ENCODE peak calls at places on chromosomes 7 and 10, in five cellular contexts. One of them, this sample, is unnamed.

GRCh38 chr7:44755698-44756627 is 7.3 kb downstream of the ZMIZ2 start:
- DNase-seq in tibial nerve: no peak
- DNase-seq in dorsolateral prefrontal cortex: no peak
- DNase-seq in type B pancreatic cell: no peak
- DNase-seq in psoas muscle: no peak
- DNase-seq in this sample: peak; percentile 22

GRCh38 chr10:110081914-110082313 is 74.1 kb downstream of the ADD3 start:
- DNase-seq in dorsolateral prefrontal cortex: peak; percentile 60
- DNase-seq in psoas muscle: no peak
- DNase-seq in tibial nerve: no peak
- DNase-seq in type B pancreatic cell: no peak
- DNase-seq in this sample: no peak

GRCh38 chr10:5089869-5090268 is 4.3 kb upstream of the AKR1C3 start:
- DNase-seq in type B pancreatic cell: no peak
- DNase-seq in psoas muscle: no peak
- DNase-seq in dorsolateral prefrontal cortex: no peak
- DNase-seq in tibial nerve: no peak
- DNase-seq in this sample: no peak

GRCh38 chr7:50182734-50183133 is 89.7 kb upstream of the ZPBP start:
- DNase-seq in psoas muscle: no peak
- DNase-seq in type B pancreatic cell: no peak
- DNase-seq in dorsolateral prefrontal cortex: no peak
- DNase-seq in tibial nerve: no peak
- DNase-seq in this sample: no peak

GRCh38 chr7:102927303-102927933 is 14.6 kb downstream of the LRRC17 start:
- DNase-seq in tibial nerve: no peak
- DNase-seq in dorsolateral prefrontal cortex: no peak
- DNase-seq in type B pancreatic cell: no peak
- DNase-seq in psoas muscle: no peak
- DNase-seq in this sample: no peak

GRCh38 chr7:155640629-155641028 is 3.8 kb upstream of the RBM33 start:
- DNase-seq in dorsolateral prefrontal cortex: no peak
- DNase-seq in type B pancreatic cell: no peak
- DNase-seq in tibial nerve: no peak
- DNase-seq in psoas muscle: no peak
- DNase-seq in this sample: no peak

GRCh38 chr7:72230281-72230680 is 181.9 kb downstream of the CALN1 start:
- DNase-seq in tibial nerve: no peak
- DNase-seq in dorsolateral prefrontal cortex: no peak
- DNase-seq in psoas muscle: no peak
- DNase-seq in type B pancreatic cell: no peak
- DNase-seq in this sample: no peak

GRCh38 chr7:107777702-107778101 is 25.3 kb downstream of the SLC26A3 start:
- DNase-seq in tibial nerve: no peak
- DNase-seq in dorsolateral prefrontal cortex: no peak
- DNase-seq in psoas muscle: no peak
- DNase-seq in type B pancreatic cell: no peak
- DNase-seq in this sample: no peak

GRCh38 chr10:45003432-45004000 is 2.8 kb downstream of the ZNF22 start:
- DNase-seq in tibial nerve: no peak
- DNase-seq in psoas muscle: no peak
- DNase-seq in type B pancreatic cell: no peak
- DNase-seq in dorsolateral prefrontal cortex: no peak
- DNase-seq in this sample: no peak

GRCh38 chr10:115657161-115657850 is 564.1 kb downstream of the ATRNL1 start:
- DNase-seq in tibial nerve: no peak
- DNase-seq in psoas muscle: no peak
- DNase-seq in type B pancreatic cell: no peak
- DNase-seq in dorsolateral prefrontal cortex: no peak
- DNase-seq in this sample: no peak

DNA sequence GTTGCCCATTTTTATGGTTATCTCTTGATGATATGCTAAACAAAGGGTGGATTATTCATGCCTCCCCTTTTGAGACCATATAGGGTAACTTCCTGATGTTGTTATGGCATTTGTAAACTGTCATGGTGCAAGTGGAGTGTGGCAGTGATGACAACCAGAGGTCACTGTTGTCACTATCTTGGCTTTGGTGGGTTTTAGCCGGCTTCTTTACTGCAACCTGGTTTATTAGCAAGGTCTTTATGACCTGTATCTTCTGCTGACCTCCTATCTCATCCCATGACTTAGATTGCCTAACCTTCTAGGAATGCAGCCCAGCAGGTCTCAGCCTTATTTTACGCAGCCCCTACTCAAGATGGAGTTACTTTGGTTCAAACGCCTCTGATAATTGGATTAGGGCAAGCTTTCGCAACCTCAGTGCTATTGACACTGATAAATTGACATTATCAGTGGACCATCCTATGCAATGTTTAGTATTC is 36.9 kb downstream of the BAG3 start:
- DNase-seq in dorsolateral prefrontal cortex: no peak
- DNase-seq in psoas muscle: no peak
- DNase-seq in tibial nerve: no peak
- DNase-seq in type B pancreatic cell: no peak
- DNase-seq in this sample: peak; percentile 24
- TF ChIP-seq CTCF in dorsolateral prefrontal cortex: no peak
- TF ChIP-seq CTCF in psoas muscle: no peak
- TF ChIP-seq CTCF in tibial nerve: no peak
- TF ChIP-seq CTCF in type B pancreatic cell: no peak
- TF ChIP-seq CTCF in this sample: peak; percentile 53

DNA sequence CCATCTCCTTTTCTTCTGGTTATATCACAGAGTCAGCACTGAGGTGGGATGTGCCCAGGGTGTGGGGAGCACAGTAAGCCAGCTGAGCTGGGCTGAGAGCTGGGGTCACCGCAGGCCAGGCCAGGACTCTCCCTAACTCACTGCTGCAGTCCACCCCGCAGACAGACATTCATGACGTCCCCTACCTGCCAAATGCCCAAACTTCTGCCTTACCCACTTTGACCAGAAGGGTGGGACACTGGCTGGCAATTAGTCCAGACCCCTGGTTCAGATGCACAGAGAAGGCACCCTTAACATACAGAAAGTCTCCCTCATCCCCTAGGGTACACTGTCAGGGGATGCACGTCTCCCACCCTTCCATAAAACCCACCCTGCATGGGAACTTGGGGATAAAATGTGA is 2.1 kb downstream of the DRGX start:
- DNase-seq in type B pancreatic cell: no peak
- DNase-seq in tibial nerve: no peak
- DNase-seq in dorsolateral prefrontal cortex: no peak
- DNase-seq in psoas muscle: no peak
- DNase-seq in this sample: no peak
- TF ChIP-seq CTCF in type B pancreatic cell: peak; percentile 36
- TF ChIP-seq CTCF in tibial nerve: no peak
- TF ChIP-seq CTCF in dorsolateral prefrontal cortex: no peak
- TF ChIP-seq CTCF in psoas muscle: no peak
- TF ChIP-seq CTCF in this sample: no peak

GRCh38 chr10:11532329-11532728 is 79.1 kb downstream of the USP6NL start:
- DNase-seq in dorsolateral prefrontal cortex: no peak
- DNase-seq in psoas muscle: no peak
- DNase-seq in type B pancreatic cell: no peak
- DNase-seq in tibial nerve: no peak
- DNase-seq in this sample: no peak

GRCh38 chr10:11530806-11531205 is 80.6 kb downstream of the USP6NL start:
- DNase-seq in psoas muscle: no peak
- DNase-seq in dorsolateral prefrontal cortex: no peak
- DNase-seq in tibial nerve: no peak
- DNase-seq in type B pancreatic cell: no peak
- DNase-seq in this sample: no peak

GRCh38 chr10:11535376-11535959 is 76.0 kb downstream of the USP6NL start:
- DNase-seq in tibial nerve: no peak
- DNase-seq in type B pancreatic cell: no peak
- DNase-seq in dorsolateral prefrontal cortex: no peak
- DNase-seq in psoas muscle: no peak
- DNase-seq in this sample: no peak

GRCh38 chr10:11536256-11536655 is 75.2 kb downstream of the USP6NL start:
- DNase-seq in dorsolateral prefrontal cortex: no peak
- DNase-seq in type B pancreatic cell: no peak
- DNase-seq in tibial nerve: no peak
- DNase-seq in psoas muscle: no peak
- DNase-seq in this sample: no peak

DNA sequence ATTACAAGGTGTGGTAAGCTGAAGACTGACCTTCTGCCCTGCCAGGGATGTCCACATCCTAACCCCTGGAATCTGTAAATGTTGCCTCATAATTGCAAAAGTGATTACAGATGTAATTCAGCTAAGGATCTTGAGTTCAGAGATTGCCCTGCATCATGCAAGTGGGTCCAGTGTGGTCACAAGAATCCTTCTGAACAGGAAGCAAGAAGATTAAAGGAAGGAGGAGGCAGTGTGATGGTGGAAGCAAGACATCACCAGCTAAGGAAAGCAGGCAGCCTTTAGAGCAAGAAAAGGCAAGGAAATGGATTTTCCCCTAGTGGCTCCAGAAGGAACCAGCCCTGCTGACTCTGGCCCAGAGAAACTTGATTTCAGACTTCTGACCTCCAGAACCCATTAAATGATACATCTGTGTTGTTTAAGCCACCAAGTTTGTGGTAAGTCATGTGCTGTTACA is 78.1 kb downstream of the USP6NL start:
- DNase-seq in dorsolateral prefrontal cortex: no peak
- DNase-seq in tibial nerve: no peak
- DNase-seq in psoas muscle: no peak
- DNase-seq in type B pancreatic cell: no peak
- DNase-seq in this sample: no peak
- TF ChIP-seq CTCF in dorsolateral prefrontal cortex: peak; percentile 25
- TF ChIP-seq CTCF in tibial nerve: peak; percentile 44
- TF ChIP-seq CTCF in psoas muscle: peak; percentile 10
- TF ChIP-seq CTCF in type B pancreatic cell: peak; percentile 66
- TF ChIP-seq CTCF in this sample: no peak

DNA sequence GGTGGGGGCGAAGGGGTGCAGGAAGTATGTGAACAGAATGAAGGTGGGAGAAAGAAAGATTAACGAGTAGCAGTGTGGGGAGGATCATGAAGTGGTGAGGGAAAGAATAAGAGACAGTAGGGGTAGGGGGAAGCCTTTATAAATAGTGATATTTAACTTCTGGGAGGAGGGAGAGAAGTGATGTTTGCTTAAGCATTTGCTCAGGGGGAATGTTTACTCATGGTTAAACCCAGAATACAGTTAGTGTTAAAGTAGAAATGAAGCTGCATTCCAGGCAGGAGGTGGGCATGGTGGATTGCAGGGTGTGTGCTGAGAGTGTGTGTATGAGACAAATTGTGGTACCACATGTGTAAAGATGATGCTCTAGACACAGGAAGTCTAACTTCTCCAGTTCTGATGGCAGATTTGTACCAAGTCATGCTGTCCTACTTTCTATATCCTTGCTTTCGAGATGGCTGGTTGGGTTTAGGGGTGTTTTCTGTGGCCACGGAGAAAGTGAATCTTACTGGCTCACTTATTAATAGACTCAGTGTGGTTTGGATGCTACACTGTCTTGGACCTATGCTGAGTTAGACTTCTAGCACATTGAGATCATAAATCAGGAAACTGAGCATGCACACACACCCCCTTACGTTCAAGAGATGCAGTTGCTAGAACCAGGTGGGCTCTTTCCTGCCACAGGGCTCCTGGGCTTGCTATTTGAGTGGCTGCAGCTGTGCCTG is 10.6 kb upstream of the DNMBP start:
- DNase-seq in type B pancreatic cell: no peak
- DNase-seq in tibial nerve: no peak
- DNase-seq in dorsolateral prefrontal cortex: no peak
- DNase-seq in psoas muscle: no peak
- DNase-seq in this sample: peak; percentile 75
- TF ChIP-seq CTCF in type B pancreatic cell: no peak
- TF ChIP-seq CTCF in tibial nerve: no peak
- TF ChIP-seq CTCF in dorsolateral prefrontal cortex: no peak
- TF ChIP-seq CTCF in psoas muscle: no peak
- TF ChIP-seq CTCF in this sample: peak; percentile 3

DNA sequence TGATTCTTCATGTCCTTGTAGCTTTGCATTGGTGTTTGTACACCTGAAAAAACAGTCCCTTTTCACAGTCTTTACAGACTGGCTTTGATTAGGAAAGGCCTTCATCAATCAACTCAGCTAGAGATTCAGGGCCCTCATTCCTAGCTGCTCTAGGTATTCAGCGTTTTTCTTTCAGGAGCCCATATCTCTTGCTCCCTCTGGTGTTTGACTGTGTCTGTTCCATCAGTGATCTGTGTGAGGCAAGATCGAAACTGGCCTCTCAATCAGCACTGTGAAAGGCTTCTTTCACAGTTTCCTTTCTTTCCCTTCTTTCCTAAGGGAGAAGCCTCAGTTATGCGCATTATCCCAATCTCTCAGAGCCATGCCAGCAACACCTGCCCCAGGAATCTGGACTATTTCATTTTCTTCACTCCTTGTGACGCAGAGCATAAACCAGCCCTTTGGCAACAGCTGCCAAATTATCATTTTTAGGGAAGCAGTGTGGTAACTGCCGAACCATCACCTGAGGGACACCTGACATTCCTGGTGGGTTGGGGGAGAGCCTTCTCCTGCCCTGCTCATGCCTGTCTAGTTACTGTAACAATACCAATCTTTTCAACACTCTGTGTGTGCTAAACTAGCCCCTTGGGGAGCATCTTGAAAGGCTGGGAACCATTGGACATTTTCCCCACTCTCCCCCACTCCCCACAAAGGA is 75.7 kb upstream of the CCDC71L start:
- DNase-seq in dorsolateral prefrontal cortex: no peak
- DNase-seq in psoas muscle: no peak
- DNase-seq in type B pancreatic cell: no peak
- DNase-seq in tibial nerve: no peak
- DNase-seq in this sample: peak; percentile 41
- TF ChIP-seq CTCF in dorsolateral prefrontal cortex: peak; percentile 36
- TF ChIP-seq CTCF in psoas muscle: peak; percentile 49
- TF ChIP-seq CTCF in type B pancreatic cell: peak; percentile 70
- TF ChIP-seq CTCF in tibial nerve: peak; percentile 68
- TF ChIP-seq CTCF in this sample: peak; percentile 62

GRCh38 chr10:99630439-99630838 is 10.2 kb upstream of the SLC25A28 start:
- DNase-seq in type B pancreatic cell: no peak
- DNase-seq in tibial nerve: no peak
- DNase-seq in dorsolateral prefrontal cortex: no peak
- DNase-seq in psoas muscle: no peak
- DNase-seq in this sample: no peak
- TF ChIP-seq CTCF in type B pancreatic cell: peak; percentile 46
- TF ChIP-seq CTCF in tibial nerve: no peak
- TF ChIP-seq CTCF in dorsolateral prefrontal cortex: no peak
- TF ChIP-seq CTCF in psoas muscle: peak; percentile 8
- TF ChIP-seq CTCF in this sample: peak; percentile 29

GRCh38 chr10:79179404-79180309 is 110.9 kb downstream of the ZMIZ1 start:
- DNase-seq in type B pancreatic cell: no peak
- DNase-seq in dorsolateral prefrontal cortex: no peak
- DNase-seq in tibial nerve: no peak
- DNase-seq in psoas muscle: no peak
- DNase-seq in this sample: no peak
- TF ChIP-seq CTCF in type B pancreatic cell: peak; percentile 36
- TF ChIP-seq CTCF in dorsolateral prefrontal cortex: peak; percentile 6
- TF ChIP-seq CTCF in tibial nerve: no peak
- TF ChIP-seq CTCF in psoas muscle: no peak
- TF ChIP-seq CTCF in this sample: no peak

DNA sequence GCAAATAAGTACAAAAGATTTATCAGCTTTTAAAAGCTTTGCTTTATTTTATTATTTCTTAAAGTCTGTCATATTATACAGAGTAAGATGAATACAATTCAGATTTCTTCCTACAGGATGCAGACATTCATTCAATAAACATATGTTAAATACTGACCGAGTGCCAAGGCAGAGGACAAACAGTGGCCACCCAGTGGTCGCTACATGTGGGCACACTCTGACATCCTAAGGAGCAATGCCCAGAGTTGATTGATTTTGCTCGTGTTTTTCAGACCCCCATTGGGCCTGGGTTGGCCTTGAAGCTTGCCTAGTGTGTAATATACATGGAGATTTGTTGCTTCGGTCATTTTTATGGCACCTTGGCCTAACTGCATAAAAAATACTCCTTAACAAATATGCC is 201.2 kb downstream of the CCDC3 start:
- DNase-seq in psoas muscle: no peak
- DNase-seq in dorsolateral prefrontal cortex: no peak
- DNase-seq in type B pancreatic cell: no peak
- DNase-seq in tibial nerve: no peak
- DNase-seq in this sample: no peak
- TF ChIP-seq CTCF in psoas muscle: no peak
- TF ChIP-seq CTCF in dorsolateral prefrontal cortex: peak; percentile 26
- TF ChIP-seq CTCF in type B pancreatic cell: peak; percentile 59
- TF ChIP-seq CTCF in tibial nerve: no peak
- TF ChIP-seq CTCF in this sample: no peak

GRCh38 chr10:82150123-82150900 is 275.3 kb downstream of the NRG3 start:
- DNase-seq in type B pancreatic cell: no peak
- DNase-seq in dorsolateral prefrontal cortex: no peak
- DNase-seq in psoas muscle: peak; percentile 13
- DNase-seq in tibial nerve: no peak
- DNase-seq in this sample: peak; percentile 1
- TF ChIP-seq CTCF in type B pancreatic cell: peak; percentile 58
- TF ChIP-seq CTCF in dorsolateral prefrontal cortex: no peak
- TF ChIP-seq CTCF in psoas muscle: no peak
- TF ChIP-seq CTCF in tibial nerve: no peak
- TF ChIP-seq CTCF in this sample: peak; percentile 49